ENCODE peak calls at places on chromosomes 4 and X, in six cellular contexts. One of them, this sample, is unnamed.

GRCh38 chrX:42020225-42020624 is 96.9 kb upstream of the CASK start:
- DNase-seq in H9: no peak
- DNase-seq in uterus: no peak
- DNase-seq in AG10803: no peak
- DNase-seq in AG09319: no peak
- DNase-seq in glutamatergic neuron: no peak
- DNase-seq in this sample: no peak

GRCh38 chrX:31435592-31435991 is 363.8 kb upstream of the FTHL17 start:
- DNase-seq in H9: peak
- DNase-seq in uterus: no peak
- DNase-seq in AG10803: peak
- DNase-seq in AG09319: no peak
- DNase-seq in glutamatergic neuron: no peak
- DNase-seq in this sample: no peak

GRCh38 chr4:75289843-75290616 is 224.2 kb downstream of the RCHY1 start:
- DNase-seq in H9: peak
- DNase-seq in uterus: no peak
- DNase-seq in AG10803: no peak
- DNase-seq in AG09319: no peak
- DNase-seq in glutamatergic neuron: peak
- DNase-seq in this sample: peak

GRCh38 chr4:168433576-168433975 is 46.7 kb downstream of the DDX60L start:
- DNase-seq in H9: no peak
- DNase-seq in uterus: no peak
- DNase-seq in AG10803: peak
- DNase-seq in AG09319: no peak
- DNase-seq in glutamatergic neuron: no peak
- DNase-seq in this sample: no peak

GRCh38 chrX:129772796-129773431 is 6.8 kb upstream of the SASH3 start:
- DNase-seq in H9: no peak
- DNase-seq in uterus: no peak
- DNase-seq in AG10803: no peak
- DNase-seq in AG09319: no peak
- DNase-seq in glutamatergic neuron: no peak
- DNase-seq in this sample: peak

GRCh38 chr4:108029731-108030130 is 40.0 kb downstream of the HADH start:
- DNase-seq in H9: no peak
- DNase-seq in uterus: no peak
- DNase-seq in AG10803: peak
- DNase-seq in AG09319: no peak
- DNase-seq in glutamatergic neuron: no peak
- DNase-seq in this sample: no peak

GRCh38 chr4:60718874-60719273 is 481.3 kb upstream of the ADGRL3 start:
- DNase-seq in H9: no peak
- DNase-seq in uterus: no peak
- DNase-seq in AG10803: no peak
- DNase-seq in AG09319: no peak
- DNase-seq in glutamatergic neuron: no peak
- DNase-seq in this sample: no peak

GRCh38 chr4:147848634-147849033 is 116.7 kb downstream of the ARHGAP10 start:
- DNase-seq in H9: no peak
- DNase-seq in uterus: no peak
- DNase-seq in AG10803: no peak
- DNase-seq in AG09319: no peak
- DNase-seq in glutamatergic neuron: no peak
- DNase-seq in this sample: no peak

GRCh38 chrX:2484721-2485459 is 15.9 kb downstream of the DHRSX start:
- DNase-seq in H9: no peak
- DNase-seq in uterus: no peak
- DNase-seq in AG10803: peak
- DNase-seq in AG09319: no peak
- DNase-seq in glutamatergic neuron: no peak
- DNase-seq in this sample: no peak

GRCh38 chrX:149283853-149284252 is 221.3 kb downstream of the IDS start:
- DNase-seq in H9: no peak
- DNase-seq in uterus: no peak
- DNase-seq in AG10803: no peak
- DNase-seq in AG09319: no peak
- DNase-seq in glutamatergic neuron: no peak
- DNase-seq in this sample: no peak

GRCh38 chr4:26507286-26507685 is 17.0 kb upstream of the CCKAR start:
- DNase-seq in H9: no peak
- DNase-seq in uterus: no peak
- DNase-seq in AG10803: no peak
- DNase-seq in AG09319: no peak
- DNase-seq in glutamatergic neuron: no peak
- DNase-seq in this sample: no peak

GRCh38 chr4:75251547-75251946 is 262.7 kb downstream of the RCHY1 start:
- DNase-seq in H9: no peak
- DNase-seq in uterus: no peak
- DNase-seq in AG10803: no peak
- DNase-seq in AG09319: no peak
- DNase-seq in glutamatergic neuron: no peak
- DNase-seq in this sample: peak

GRCh38 chr4:100100985-100101384 is 89.3 kb downstream of the DDIT4L start:
- DNase-seq in H9: no peak
- DNase-seq in uterus: no peak
- DNase-seq in AG10803: no peak
- DNase-seq in AG09319: no peak
- DNase-seq in glutamatergic neuron: no peak
- DNase-seq in this sample: no peak

GRCh38 chr4:81804849-81805248 is 333.1 kb upstream of the RASGEF1B start:
- DNase-seq in H9: no peak
- DNase-seq in uterus: no peak
- DNase-seq in AG10803: no peak
- DNase-seq in AG09319: no peak
- DNase-seq in glutamatergic neuron: no peak
- DNase-seq in this sample: no peak

GRCh38 chr4:3871181-3871852 is 105.1 kb downstream of the ADRA2C start:
- DNase-seq in H9: peak
- DNase-seq in uterus: no peak
- DNase-seq in AG10803: no peak
- DNase-seq in AG09319: no peak
- DNase-seq in glutamatergic neuron: peak
- DNase-seq in this sample: peak

GRCh38 chr4:77505958-77506319 is 99.7 kb upstream of the CXCL13 start:
- DNase-seq in H9: no peak
- DNase-seq in uterus: no peak
- DNase-seq in AG10803: no peak
- DNase-seq in AG09319: no peak
- DNase-seq in glutamatergic neuron: no peak
- DNase-seq in this sample: no peak

GRCh38 chr4:139641218-139641617 is 24.4 kb upstream of the MGST2 start:
- DNase-seq in H9: no peak
- DNase-seq in uterus: no peak
- DNase-seq in AG10803: peak
- DNase-seq in AG09319: no peak
- DNase-seq in glutamatergic neuron: no peak
- DNase-seq in this sample: no peak

GRCh38 chrX:150196300-150196699 is 166.8 kb upstream of the MAMLD1 start:
- DNase-seq in H9: peak
- DNase-seq in uterus: no peak
- DNase-seq in AG10803: no peak
- DNase-seq in AG09319: no peak
- DNase-seq in glutamatergic neuron: no peak
- DNase-seq in this sample: no peak

GRCh38 chrX:68995386-68995779 is 166.6 kb downstream of the EFNB1 start:
- DNase-seq in H9: no peak
- DNase-seq in uterus: no peak
- DNase-seq in AG10803: no peak
- DNase-seq in AG09319: no peak
- DNase-seq in glutamatergic neuron: no peak
- DNase-seq in this sample: no peak

GRCh38 chr4:130336585-130337217 is 1240.7 kb downstream of the C4orf33 start:
- DNase-seq in H9: no peak
- DNase-seq in uterus: no peak
- DNase-seq in AG10803: peak
- DNase-seq in AG09319: no peak
- DNase-seq in glutamatergic neuron: no peak
- DNase-seq in this sample: no peak

GRCh38 chr4:129218355-129218754 is 122.4 kb downstream of the C4orf33 start:
- DNase-seq in H9: no peak
- DNase-seq in uterus: no peak
- DNase-seq in AG10803: no peak
- DNase-seq in AG09319: no peak
- DNase-seq in glutamatergic neuron: no peak
- DNase-seq in this sample: no peak

GRCh38 chr4:122798917-122799316 is 27.7 kb upstream of the FGF2 start:
- DNase-seq in H9: no peak
- DNase-seq in uterus: no peak
- DNase-seq in AG10803: no peak
- DNase-seq in AG09319: no peak
- DNase-seq in glutamatergic neuron: no peak
- DNase-seq in this sample: no peak

GRCh38 chr4:122806981-122807679 is 19.5 kb upstream of the FGF2 start:
- DNase-seq in H9: no peak
- DNase-seq in uterus: no peak
- DNase-seq in AG10803: no peak
- DNase-seq in AG09319: no peak
- DNase-seq in glutamatergic neuron: no peak
- DNase-seq in this sample: no peak

GRCh38 chr4:122798101-122798500 is 28.5 kb upstream of the FGF2 start:
- DNase-seq in H9: peak
- DNase-seq in uterus: peak
- DNase-seq in AG10803: peak
- DNase-seq in AG09319: peak
- DNase-seq in glutamatergic neuron: no peak
- DNase-seq in this sample: no peak

DNA sequence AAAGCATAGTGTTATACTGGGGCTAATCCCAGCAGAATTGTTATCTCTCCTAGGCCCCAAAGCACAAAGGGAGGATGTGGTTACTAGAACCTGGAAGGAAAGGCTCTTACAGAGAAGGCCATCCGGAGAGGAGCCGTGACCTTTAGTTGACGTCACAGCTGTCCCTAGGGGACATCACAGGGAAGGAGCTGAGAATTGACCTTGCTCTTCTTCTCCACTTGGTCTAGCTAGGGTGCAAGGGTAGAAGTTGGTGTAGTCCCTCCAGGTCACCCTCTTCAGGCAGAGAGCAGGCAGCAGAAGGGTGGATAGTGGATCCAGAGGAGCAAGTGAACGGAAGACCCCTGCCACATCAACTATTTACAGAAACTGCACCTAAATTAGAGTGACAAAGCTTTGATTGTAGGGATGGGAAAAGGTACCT is 22.8 kb upstream of the FGF2 start:
- DNase-seq in H9: no peak
- DNase-seq in uterus: no peak
- DNase-seq in AG10803: no peak
- DNase-seq in AG09319: no peak
- DNase-seq in glutamatergic neuron: no peak
- DNase-seq in this sample: no peak
- TF ChIP-seq CTCF in H9: no peak
- TF ChIP-seq CTCF in uterus: no peak
- TF ChIP-seq CTCF in AG10803: no peak
- TF ChIP-seq CTCF in AG09319: no peak
- TF ChIP-seq CTCF in glutamatergic neuron: no peak
- TF ChIP-seq CTCF in this sample: no peak

GRCh38 chr4:71709961-71710360 is 73.9 kb downstream of the GC start:
- DNase-seq in H9: no peak
- DNase-seq in uterus: no peak
- DNase-seq in AG10803: no peak
- DNase-seq in AG09319: no peak
- DNase-seq in glutamatergic neuron: no peak
- DNase-seq in this sample: no peak
- TF ChIP-seq CTCF in H9: peak
- TF ChIP-seq CTCF in uterus: no peak
- TF ChIP-seq CTCF in AG10803: no peak
- TF ChIP-seq CTCF in AG09319: peak
- TF ChIP-seq CTCF in glutamatergic neuron: no peak
- TF ChIP-seq CTCF in this sample: no peak

GRCh38 chr4:171715973-171716372 is 97.2 kb upstream of the GALNTL6 start:
- DNase-seq in H9: no peak
- DNase-seq in uterus: no peak
- DNase-seq in AG10803: no peak
- DNase-seq in AG09319: no peak
- DNase-seq in glutamatergic neuron: no peak
- DNase-seq in this sample: no peak

GRCh38 chr4:171721937-171722336 is 91.3 kb upstream of the GALNTL6 start:
- DNase-seq in H9: no peak
- DNase-seq in uterus: no peak
- DNase-seq in AG10803: no peak
- DNase-seq in AG09319: no peak
- DNase-seq in glutamatergic neuron: no peak
- DNase-seq in this sample: no peak

GRCh38 chr4:171718069-171718468 is 95.1 kb upstream of the GALNTL6 start:
- DNase-seq in H9: no peak
- DNase-seq in uterus: no peak
- DNase-seq in AG10803: no peak
- DNase-seq in AG09319: no peak
- DNase-seq in glutamatergic neuron: no peak
- DNase-seq in this sample: no peak

GRCh38 chr4:171717231-171717720 is 95.9 kb upstream of the GALNTL6 start:
- DNase-seq in H9: no peak
- DNase-seq in uterus: no peak
- DNase-seq in AG10803: no peak
- DNase-seq in AG09319: no peak
- DNase-seq in glutamatergic neuron: no peak
- DNase-seq in this sample: no peak

DNA sequence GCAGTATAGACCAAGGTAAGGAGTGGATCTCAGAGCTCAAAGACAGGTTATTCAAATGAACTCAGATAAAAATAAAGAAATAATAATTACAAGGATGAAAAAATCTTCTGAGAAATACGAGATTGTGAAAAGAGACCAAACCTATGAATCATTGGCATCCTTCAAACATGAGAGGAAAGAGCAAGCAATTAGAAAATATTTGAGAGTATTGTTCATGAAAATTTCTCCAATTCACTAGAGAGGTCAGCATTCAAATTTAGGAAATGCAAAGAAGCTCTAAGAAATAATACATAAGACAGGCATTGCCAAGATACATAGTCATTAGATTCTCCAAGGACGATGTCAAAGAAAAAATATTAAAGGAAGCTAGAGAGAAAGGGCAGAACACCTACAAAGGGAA is 93.5 kb upstream of the GALNTL6 start:
- DNase-seq in H9: no peak
- DNase-seq in uterus: no peak
- DNase-seq in AG10803: no peak
- DNase-seq in AG09319: no peak
- DNase-seq in glutamatergic neuron: no peak
- DNase-seq in this sample: no peak
- TF ChIP-seq CTCF in H9: no peak
- TF ChIP-seq CTCF in uterus: no peak
- TF ChIP-seq CTCF in AG10803: no peak
- TF ChIP-seq CTCF in AG09319: no peak
- TF ChIP-seq CTCF in glutamatergic neuron: no peak
- TF ChIP-seq CTCF in this sample: no peak

DNA sequence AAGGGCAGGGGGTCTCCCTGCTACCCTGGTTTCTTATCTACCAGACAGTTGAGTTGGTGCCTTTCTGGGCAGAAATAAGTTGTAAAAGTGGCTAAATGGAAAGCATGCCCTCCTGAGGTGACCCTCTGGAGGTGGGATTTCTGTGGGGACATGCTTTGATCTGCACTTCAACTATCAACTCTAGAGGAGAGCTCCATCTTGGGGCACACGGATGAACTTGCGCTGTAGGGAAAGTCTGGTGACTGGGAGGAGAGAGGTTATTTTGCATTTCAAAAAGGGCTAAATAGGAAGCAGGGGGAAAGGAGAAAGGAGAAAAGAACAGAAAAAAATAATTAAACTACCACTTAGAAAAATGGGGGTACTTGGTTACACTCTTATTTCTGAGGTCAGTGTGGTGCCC is 12.7 kb upstream of the RHOXF2B start:
- DNase-seq in H9: peak
- DNase-seq in uterus: no peak
- DNase-seq in AG10803: no peak
- DNase-seq in AG09319: no peak
- DNase-seq in glutamatergic neuron: no peak
- DNase-seq in this sample: no peak
- TF ChIP-seq CTCF in H9: peak
- TF ChIP-seq CTCF in uterus: no peak
- TF ChIP-seq CTCF in AG10803: no peak
- TF ChIP-seq CTCF in AG09319: no peak
- TF ChIP-seq CTCF in glutamatergic neuron: no peak
- TF ChIP-seq CTCF in this sample: no peak

This sample was measured in GM13976.